ENCODE peak calls at places on chromosomes 1 and 21, in six cellular contexts. M, L, P, Z, I and A are unnamed samples.

GRCh38 chr21:39006653-39007417 is 176.4 kb downstream of the PSMG1 start:
- DNase-seq in M (no peak), L (no peak), P (peak), Z (no peak), I (no peak), A (no peak)

GRCh38 chr1:40842201-40842600 is 20.0 kb downstream of the CITED4 start:
- DNase-seq in M (no peak), L (no peak), P (no peak), Z (no peak), I (no peak), A (no peak)

GRCh38 chr1:65253800-65254319 is 55.5 kb upstream of the DNAJC6 start:
- DNase-seq in M (no peak), L (no peak), P (no peak), Z (peak), I (no peak), A (no peak)

GRCh38 chr1:21565285-21565684 is 56.1 kb downstream of the ALPL start:
- DNase-seq in M (no peak), L (no peak), P (no peak), Z (no peak), I (no peak), A (no peak)

GRCh38 chr1:78004719-78005346 is at the start of gene DNAJB4:
- DNase-seq in M (no peak), L (peak), P (peak), Z (peak), I (peak), A (peak)

GRCh38 chr1:69221492-69221990 is 346.2 kb upstream of the LRRC7 start:
- DNase-seq in M (no peak), L (peak), P (no peak), Z (no peak), I (no peak), A (no peak)

GRCh38 chr1:178461104-178461503 is 35.7 kb downstream of the CLEC20A start:
- DNase-seq in M (no peak), L (no peak), P (no peak), Z (no peak), I (no peak), A (no peak)

GRCh38 chr21:43731891-43732711 is 13.2 kb downstream of the PDXK start:
- DNase-seq in M (no peak), L (no peak), P (no peak), Z (peak), I (no peak), A (no peak)

GRCh38 chr1:182444497-182444896 is 5.4 kb upstream of the RGSL1 start:
- DNase-seq in M (no peak), L (no peak), P (no peak), Z (no peak), I (no peak), A (no peak)
- TF ChIP-seq CTCF in M (no peak), L (no peak), P (no peak), Z (no peak), I (peak), A (no peak)

DNA sequence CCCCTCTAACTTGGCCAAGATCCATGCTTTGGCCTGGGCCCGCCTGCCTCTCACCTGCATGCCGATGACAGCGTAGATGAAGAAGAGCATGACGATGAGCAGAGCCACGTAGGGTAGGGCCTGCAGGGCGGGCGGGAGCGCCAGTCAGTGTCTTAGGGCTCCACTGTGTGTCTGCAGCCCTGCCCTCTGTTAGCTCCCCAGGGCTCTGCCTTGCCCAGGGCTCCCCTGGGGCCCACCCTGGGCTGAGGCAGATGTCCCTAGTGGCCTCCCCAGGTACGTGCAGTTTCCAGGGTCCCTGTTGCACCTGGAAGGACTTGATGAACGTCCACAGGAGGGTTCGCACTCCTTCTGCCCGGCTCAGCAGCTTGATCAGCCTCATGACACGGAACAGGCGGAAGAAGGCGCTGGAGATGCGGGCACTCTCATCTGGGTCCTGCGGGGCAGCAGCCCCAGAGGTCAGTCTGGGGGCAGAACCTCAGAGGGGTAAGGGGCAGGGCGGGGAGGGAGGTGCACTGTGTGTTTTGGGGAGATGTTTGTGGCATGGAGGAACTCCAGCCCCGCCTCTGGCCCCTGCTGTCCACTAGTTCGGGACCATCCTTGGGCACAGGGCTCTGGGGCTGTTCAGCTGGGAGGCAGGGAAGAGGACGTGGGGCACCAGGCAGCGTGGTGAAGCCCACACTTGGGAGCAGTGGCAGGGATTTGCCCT is 29.8 kb upstream of the KIF21B start:
- DNase-seq in M (no peak), L (no peak), P (no peak), Z (no peak), I (no peak), A (no peak)
- TF ChIP-seq CTCF in M (no peak), L (no peak), P (no peak), Z (no peak), I (no peak), A (no peak)

GRCh38 chr1:233122779-233123178 is 172.4 kb downstream of the NTPCR start:
- DNase-seq in M (no peak), L (no peak), P (no peak), Z (no peak), I (no peak), A (no peak)
- TF ChIP-seq CTCF in M (no peak), L (no peak), P (no peak), Z (no peak), I (no peak), A (no peak)

DNA sequence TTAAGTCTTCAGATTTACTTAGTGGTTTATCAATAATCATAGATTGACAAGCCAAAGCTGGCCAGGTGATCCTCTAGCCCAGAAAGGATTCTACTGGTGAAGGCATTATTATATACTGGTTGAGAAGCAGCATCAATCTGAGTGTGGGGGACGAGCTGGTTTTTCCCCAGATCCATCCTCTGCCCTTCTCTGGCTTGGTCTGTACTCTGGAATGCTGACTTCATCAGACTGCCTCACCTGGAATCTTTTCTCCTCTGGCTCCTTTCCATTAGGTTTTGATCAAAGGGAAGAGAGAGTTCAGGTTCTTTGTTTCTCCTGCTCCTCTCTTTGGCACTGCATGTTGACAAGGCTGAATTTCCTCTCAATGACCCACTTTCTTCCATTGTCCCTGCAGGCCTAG is 93.9 kb downstream of the KCTD3 start:
- DNase-seq in M (no peak), L (no peak), P (no peak), Z (no peak), I (no peak), A (no peak)
- TF ChIP-seq CTCF in M (no peak), L (no peak), P (no peak), Z (no peak), I (no peak), A (no peak)

GRCh38 chr1:204307334-204307883 is 52.3 kb downstream of the PLEKHA6 start:
- DNase-seq in M (no peak), L (peak), P (peak), Z (peak), I (peak), A (no peak)
- TF ChIP-seq CTCF in M (no peak), L (no peak), P (no peak), Z (peak), I (peak), A (no peak)

GRCh38 chr1:161483361-161483760 is 21.9 kb upstream of the FCGR2A start:
- DNase-seq in M (no peak), L (no peak), P (no peak), Z (no peak), I (no peak), A (no peak)

GRCh38 chr1:161486806-161487482 is 18.3 kb upstream of the FCGR2A start:
- DNase-seq in M (no peak), L (peak), P (no peak), Z (peak), I (peak), A (no peak)

GRCh38 chr1:161481624-161482392 is 23.4 kb upstream of the FCGR2A start:
- DNase-seq in M (no peak), L (no peak), P (no peak), Z (no peak), I (no peak), A (no peak)

GRCh38 chr1:161482610-161483009 is 22.6 kb upstream of the FCGR2A start:
- DNase-seq in M (no peak), L (no peak), P (no peak), Z (no peak), I (no peak), A (no peak)

GRCh38 chr1:161484613-161485012 is 20.6 kb upstream of the FCGR2A start:
- DNase-seq in M (no peak), L (no peak), P (no peak), Z (no peak), I (no peak), A (no peak)
- TF ChIP-seq CTCF in M (no peak), L (peak), P (no peak), Z (peak), I (peak), A (peak)

GRCh38 chr21:14864211-14865021 is 200.4 kb downstream of the NRIP1 start:
- DNase-seq in M (peak), L (peak), P (peak), Z (peak), I (no peak), A (no peak)
- TF ChIP-seq CTCF in M (peak), L (peak), P (peak), Z (peak), I (peak), A (peak)